ENCODE peak calls at places on chromosomes 13 and 19, in ten cellular contexts. Z, A, U, D, J, L, Q, C, F and T are unnamed samples.

GRCh38 chr13:99217461-99218101 is 16.9 kb downstream of the UBAC2 start:
- DNase-seq in D (no peak), L (no peak), A (no peak), U (no peak), Z (no peak), J (no peak), F (peak), Q (no peak), C (no peak), T (no peak)

GRCh38 chr13:34698953-34699352 is 243.1 kb upstream of the NBEA start:
- DNase-seq in U (no peak), Z (no peak), F (no peak), C (no peak), D (no peak), Q (no peak), J (no peak), A (no peak), L (no peak), T (no peak)

GRCh38 chr19:48954595-48955307 is at the start of gene BAX:
- DNase-seq in F (peak), Z (peak), A (peak), J (peak), Q (peak), L (peak), D (peak), U (peak), C (peak), T (peak)

GRCh38 chr13:29428310-29428991 is 167.0 kb downstream of the SLC7A1 start:
- DNase-seq in Q (no peak), Z (no peak), J (no peak), D (no peak), U (peak), F (no peak), L (peak), A (peak), C (no peak), T (peak)

GRCh38 chr13:43405457-43405856 is 381.3 kb downstream of the ENOX1 start:
- DNase-seq in J (no peak), A (no peak), L (no peak), C (no peak), Q (no peak), Z (no peak), D (no peak), U (peak), F (no peak), T (no peak)

GRCh38 chr19:21423057-21424041 is 26.4 kb downstream of the ZNF493 start:
- DNase-seq in D (no peak), U (no peak), Z (no peak), Q (no peak), F (no peak), A (no peak), C (no peak), L (no peak), J (no peak), T (no peak)

GRCh38 chr13:21739771-21740170 is 68.9 kb downstream of the FGF9 start:
- DNase-seq in A (no peak), F (no peak), C (no peak), U (no peak), Z (no peak), Q (no peak), L (no peak), D (no peak), J (no peak), T (no peak)

GRCh38 chr13:52067237-52067636 is 42.7 kb downstream of the UTP14C start:
- DNase-seq in J (no peak), L (no peak), F (no peak), Q (no peak), U (no peak), Z (no peak), C (no peak), D (no peak), A (no peak), T (no peak)

GRCh38 chr13:90956036-90956435 is 391.5 kb upstream of the MIR17HG start:
- DNase-seq in U (no peak), F (no peak), J (no peak), L (no peak), Z (no peak), C (no peak), Q (no peak), D (no peak), A (no peak), T (no peak)

GRCh38 chr13:95237310-95237870 is 63.9 kb downstream of the ABCC4 start:
- DNase-seq in J (no peak), Z (no peak), C (no peak), A (no peak), F (no peak), D (peak), U (no peak), Q (peak), L (no peak), T (no peak)

GRCh38 chr19:46716013-46716671 is 772 bp downstream of the PRKD2 start:
- DNase-seq in A (no peak), L (no peak), C (no peak), F (peak), U (peak), Z (no peak), Q (peak), J (no peak), D (no peak), T (no peak)

DNA sequence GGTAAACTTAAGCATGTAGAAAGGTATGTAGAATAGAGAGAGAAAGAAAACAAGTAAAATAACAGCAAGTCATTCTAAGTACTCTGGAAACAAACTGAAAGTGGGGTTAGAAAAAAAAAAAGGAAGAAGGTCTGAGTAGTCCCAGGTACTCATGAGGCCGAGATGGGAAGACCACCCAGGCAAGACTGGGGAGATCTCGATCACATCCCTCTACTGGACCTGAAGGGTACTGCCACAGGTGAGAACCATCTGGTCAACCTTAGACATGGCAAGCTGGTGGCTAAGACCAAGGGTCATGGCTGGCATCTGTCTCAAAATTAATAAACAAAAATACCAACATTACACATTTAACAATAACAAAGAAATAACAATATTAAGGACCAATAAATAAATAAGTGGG is 36.3 kb upstream of the ZNF724 start:
- DNase-seq in F (no peak), Z (no peak), U (no peak), J (no peak), A (no peak), D (no peak), C (no peak), L (no peak), Q (no peak), T (no peak)
- TF ChIP-seq CTCF in F (no peak), Z (no peak), U (no peak), J (peak), A (peak), D (no peak), C (no peak), L (no peak), Q (peak), T (no peak)

GRCh38 chr13:49791753-49792549 is 531 bp downstream of the KPNA3 start:
- DNase-seq in Q (peak), Z (peak), A (no peak), L (peak), C (peak), F (peak), J (no peak), U (peak), D (peak), T (peak)
- H3K27ac ChIP-seq in Q (peak), Z (peak), A (peak), L (peak), C (peak), F (peak), J (peak), U (peak), D (peak), T (peak)

GRCh38 chr13:76668141-76668540 is 218.1 kb downstream of the KCTD12 start:
- DNase-seq in J (no peak), A (no peak), U (no peak), F (no peak), C (no peak), D (no peak), L (no peak), Z (no peak), Q (no peak), T (no peak)
- TF ChIP-seq CTCF in J (no peak), A (no peak), U (no peak), F (no peak), C (no peak), D (no peak), L (no peak), Z (no peak), Q (no peak), T (no peak)

GRCh38 chr13:20714563-20715339 is 11.3 kb downstream of the IL17D start:
- DNase-seq in D (no peak), U (no peak), A (peak), J (no peak), Z (no peak), C (peak), Q (no peak), L (peak), F (no peak), T (no peak)

GRCh38 chr13:20715340-20715732 is 11.8 kb downstream of the IL17D start:
- DNase-seq in J (no peak), D (no peak), C (no peak), Q (no peak), A (no peak), L (no peak), F (no peak), U (no peak), Z (no peak), T (no peak)

GRCh38 chr13:20718958-20719566 is 15.6 kb downstream of the IL17D start:
- DNase-seq in F (no peak), U (no peak), Z (no peak), Q (no peak), A (no peak), L (no peak), D (no peak), C (no peak), J (no peak), T (no peak)

GRCh38 chr13:20717581-20718542 is 14.4 kb downstream of the IL17D start:
- DNase-seq in D (no peak), L (no peak), Q (no peak), C (no peak), U (no peak), F (no peak), A (no peak), J (no peak), Z (no peak), T (no peak)

GRCh38 chr13:20716951-20717350 is 13.5 kb downstream of the IL17D start:
- DNase-seq in D (no peak), U (no peak), L (no peak), Z (no peak), A (no peak), Q (no peak), F (no peak), J (no peak), C (no peak), T (no peak)
- H3K27ac ChIP-seq in D (no peak), U (no peak), L (no peak), Z (no peak), A (no peak), Q (no peak), F (no peak), J (no peak), C (no peak), T (no peak)

GRCh38 chr19:56692496-56692895 is 20.9 kb upstream of the ZNF835 start:
- DNase-seq in Z (no peak), A (no peak), L (no peak), D (no peak), F (no peak), C (no peak), J (no peak), U (no peak), Q (no peak), T (no peak)

GRCh38 chr19:56690668-56691067 is 19.1 kb upstream of the ZNF835 start:
- DNase-seq in A (no peak), J (no peak), L (no peak), F (no peak), U (no peak), Q (no peak), D (no peak), Z (no peak), C (no peak), T (no peak)

GRCh38 chr19:56687036-56687435 is 15.5 kb upstream of the ZNF835 start:
- DNase-seq in J (no peak), L (no peak), U (no peak), C (no peak), D (no peak), A (no peak), F (no peak), Z (no peak), Q (no peak), T (no peak)

GRCh38 chr19:56689198-56689597 is 17.6 kb upstream of the ZNF835 start:
- DNase-seq in Q (no peak), A (no peak), L (no peak), C (no peak), D (no peak), U (no peak), J (no peak), Z (no peak), F (no peak), T (no peak)
- TF ChIP-seq CTCF in Q (no peak), A (no peak), L (peak), C (no peak), D (no peak), U (no peak), J (no peak), Z (no peak), F (no peak), T (no peak)

GRCh38 chr19:6632002-6632621 is 37.8 kb downstream of the TNFSF14 start:
- DNase-seq in C (peak), D (peak), F (no peak), L (peak), Z (peak), A (no peak), J (peak), Q (no peak), U (peak), T (peak)
- H3K27ac ChIP-seq in C (no peak), D (no peak), F (no peak), L (no peak), Z (no peak), A (no peak), J (no peak), Q (no peak), U (no peak), T (no peak)

GRCh38 chr13:89150362-89150761 is 1479.2 kb downstream of the SLITRK5 start:
- DNase-seq in Z (no peak), J (no peak), D (no peak), Q (no peak), L (no peak), U (no peak), C (no peak), F (no peak), A (no peak), T (no peak)
- TF ChIP-seq CTCF in Z (no peak), J (no peak), D (no peak), Q (no peak), L (no peak), U (no peak), C (no peak), F (no peak), A (no peak), T (no peak)

GRCh38 chr19:13032837-13033236 is 37.6 kb downstream of the NFIX start:
- DNase-seq in Q (no peak), U (no peak), J (no peak), L (no peak), C (no peak), Z (no peak), A (no peak), D (no peak), F (no peak), T (no peak)
- H3K27ac ChIP-seq in Q (no peak), U (peak), J (no peak), L (peak), C (peak), Z (peak), A (peak), D (peak), F (no peak), T (no peak)

GRCh38 chr19:54104998-54105715 is 2.5 kb downstream of the NDUFA3 start:
- DNase-seq in F (peak), Z (no peak), D (no peak), U (no peak), Q (peak), J (no peak), A (no peak), C (no peak), L (no peak), T (no peak)
- TF ChIP-seq CTCF in F (no peak), Z (no peak), D (no peak), U (no peak), Q (no peak), J (no peak), A (no peak), C (no peak), L (no peak), T (no peak)

GRCh38 chr19:3364501-3364858 is 1.9 kb upstream of the NFIC start:
- DNase-seq in L (no peak), F (no peak), A (no peak), Z (no peak), Q (no peak), J (no peak), C (no peak), D (no peak), U (no peak), T (no peak)

GRCh38 chr19:3365447-3366103 is 808 bp upstream of the NFIC start:
- DNase-seq in A (peak), U (no peak), F (peak), C (peak), L (peak), Z (peak), Q (peak), J (no peak), D (no peak), T (peak)

GRCh38 chr19:3362217-3362907 is 4.0 kb upstream of the NFIC start:
- DNase-seq in F (no peak), U (no peak), Z (no peak), Q (no peak), C (no peak), A (no peak), D (no peak), J (no peak), L (no peak), T (no peak)

GRCh38 chr19:3365093-3365446 is 1.3 kb upstream of the NFIC start:
- DNase-seq in J (no peak), U (no peak), C (no peak), F (no peak), D (no peak), Z (no peak), A (no peak), Q (no peak), L (no peak), T (no peak)

GRCh38 chr19:3363841-3364500 is 2.4 kb upstream of the NFIC start:
- DNase-seq in J (no peak), Q (no peak), L (no peak), F (no peak), Z (no peak), A (no peak), C (no peak), U (no peak), D (no peak), T (no peak)
- H3K27ac ChIP-seq in J (no peak), Q (no peak), L (no peak), F (peak), Z (peak), A (peak), C (peak), U (peak), D (no peak), T (peak)